ENCODE peak calls at places on chromosomes 6 and 20, in four cellular contexts. T is GM23338, R is NCI-H1417 treated with DMSO at 0.1 percent for 48 hours, C is nephron progenitor cell. S is an unnamed sample.

GRCh38 chr6:67683960-67684359 is 951.1 kb upstream of the ADGRB3 start:
- DNase-seq in C (no peak), R (no peak), T (no peak), S (no peak)

GRCh38 chr20:46438156-46438750 is 31.8 kb upstream of the ELMO2 start:
- DNase-seq in T (peak; percentile 56), R (no peak), C (no peak), S (peak; percentile 78)

GRCh38 chr6:135871296-135871695 is 19.8 kb downstream of the PDE7B start:
- DNase-seq in R (no peak), C (no peak), T (no peak), S (no peak)

GRCh38 chr20:63319164-63320040 is 26.4 kb downstream of the COL20A1 start:
- DNase-seq in R (no peak), T (no peak), C (no peak), S (no peak)

GRCh38 chr6:27795697-27796494 is 116.3 kb downstream of the OR2B2 start:
- DNase-seq in R (peak; percentile 54), C (peak; percentile 55), T (peak; percentile 96), S (peak; percentile 96)

GRCh38 chr6:116572162-116572561 is 858 bp downstream of the RWDD1 start:
- DNase-seq in T (no peak), R (no peak), C (peak; percentile 17), S (peak; percentile 62)

GRCh38 chr20:56629464-56630085 is 469 bp downstream of the TFAP2C start:
- DNase-seq in T (peak; percentile 22), R (no peak), C (peak; percentile 19), S (peak; percentile 17)

GRCh38 chr20:35226126-35226774 is at the start of gene MMP24:
- DNase-seq in T (peak; percentile 65), R (no peak), C (peak; percentile 25), S (peak; percentile 60)

GRCh38 chr20:47136782-47137181 is 219.7 kb downstream of the ZMYND8 start:
- DNase-seq in C (no peak), T (no peak), R (no peak), S (no peak)

GRCh38 chr6:45822864-45823263 is 192.8 kb downstream of the CLIC5 start:
- DNase-seq in R (no peak), C (no peak), T (no peak), S (no peak)

GRCh38 chr6:25278557-25278913 is 639 bp upstream of the CARMIL1 start:
- DNase-seq in C (no peak), R (no peak), T (peak; percentile 60), S (peak; percentile 78)

GRCh38 chr6:35302604-35303218 is 5.1 kb downstream of the DEF6 start:
- DNase-seq in C (peak; percentile 46), R (no peak), T (peak; percentile 75), S (peak; percentile 35)

GRCh38 chr6:130694617-130695016 is 132.6 kb upstream of the SMLR1 start:
- DNase-seq in C (no peak), T (no peak), R (no peak), S (no peak)

GRCh38 chr20:3167738-3168078 is 5.6 kb downstream of the LZTS3 start:
- DNase-seq in C (no peak), T (peak; percentile 47), R (no peak), S (no peak)

GRCh38 chr6:15528870-15529269 is 134.0 kb downstream of the DTNBP1 start:
- DNase-seq in R (no peak), T (no peak), C (no peak), S (no peak)

GRCh38 chr20:61558726-61559125 is 306.7 kb downstream of the CDH4 start:
- DNase-seq in T (no peak), R (peak; percentile 67), C (no peak), S (no peak)

GRCh38 chr6:134169881-134170486 is 117.6 kb upstream of the SLC2A12 start:
- DNase-seq in R (no peak), T (no peak), C (no peak), S (peak; percentile 74)

GRCh38 chr6:24933868-24934401 is 1.8 kb downstream of the RIPOR2 start:
- DNase-seq in T (peak; percentile 96), C (peak; percentile 15), R (no peak), S (peak; percentile 82)

GRCh38 chr6:139753198-139753861 is 378.9 kb upstream of the CITED2 start:
- DNase-seq in T (peak; percentile 20), C (no peak), R (no peak), S (no peak)

GRCh38 chr20:11529046-11529445 is 388.6 kb upstream of the BTBD3 start:
- DNase-seq in R (no peak), T (no peak), C (no peak), S (no peak)

GRCh38 chr20:47125553-47126373 is 230.7 kb downstream of the ZMYND8 start:
- DNase-seq in R (no peak), C (no peak), T (peak; percentile 41), S (peak; percentile 86)

GRCh38 chr20:57650756-57651483 is 30.7 kb upstream of the ZBP1 start:
- DNase-seq in T (no peak), C (no peak), R (no peak), S (no peak)

GRCh38 chr6:47733879-47734558 is 35.6 kb downstream of the ADGRF4 start:
- DNase-seq in C (no peak), R (no peak), T (peak; percentile 60), S (peak; percentile 67)

GRCh38 chr6:20921533-20921932 is 387.3 kb downstream of the CDKAL1 start:
- DNase-seq in R (no peak), T (no peak), C (no peak), S (no peak)

GRCh38 chr20:46232575-46232974 is 75.7 kb downstream of the CDH22 start:
- DNase-seq in C (no peak), T (no peak), R (no peak), S (no peak)

GRCh38 chr6:106735136-106735535 is 105.8 kb downstream of the QRSL1 start:
- DNase-seq in R (no peak), C (no peak), T (peak; percentile 42), S (no peak)